ENCODE peak calls at places on chromosomes 11 and 22, in nine cellular contexts. One of them, this sample, is unnamed.

GRCh38 chr22:22327723-22328122 is 83.1 kb downstream of the VPREB1 start:
- DNase-seq in upper lobe of right lung: no peak
- DNase-seq in thyroid gland: no peak
- DNase-seq in fibroblast of lung: no peak
- DNase-seq in Panc1: no peak
- DNase-seq in neural progenitor cell: no peak
- DNase-seq in mucosa of descending colon: no peak
- DNase-seq in body of pancreas: no peak
- DNase-seq in AG09309: no peak
- DNase-seq in this sample: no peak

GRCh38 chr22:48580481-48580970 is 1247.1 kb downstream of the BRD1 start:
- DNase-seq in body of pancreas: no peak
- DNase-seq in AG09309: no peak
- DNase-seq in upper lobe of right lung: no peak
- DNase-seq in Panc1: no peak
- DNase-seq in fibroblast of lung: no peak
- DNase-seq in thyroid gland: no peak
- DNase-seq in mucosa of descending colon: peak; percentile 19
- DNase-seq in neural progenitor cell: no peak
- DNase-seq in this sample: no peak

GRCh38 chr22:37501610-37502341 is 15.6 kb upstream of the MFNG start:
- DNase-seq in Panc1: no peak
- DNase-seq in fibroblast of lung: peak; percentile 90
- DNase-seq in upper lobe of right lung: peak; percentile 82
- DNase-seq in mucosa of descending colon: peak; percentile 89
- DNase-seq in neural progenitor cell: no peak
- DNase-seq in AG09309: peak; percentile 51
- DNase-seq in thyroid gland: no peak
- DNase-seq in body of pancreas: peak; percentile 97
- DNase-seq in this sample: peak; percentile 94

GRCh38 chr11:117584056-117584830 is 212.8 kb downstream of the DSCAML1 start:
- DNase-seq in fibroblast of lung: peak; percentile 21
- DNase-seq in upper lobe of right lung: no peak
- DNase-seq in mucosa of descending colon: no peak
- DNase-seq in AG09309: no peak
- DNase-seq in body of pancreas: no peak
- DNase-seq in neural progenitor cell: no peak
- DNase-seq in thyroid gland: peak; percentile 90
- DNase-seq in Panc1: no peak
- DNase-seq in this sample: no peak

GRCh38 chr11:45076761-45077160 is 69.7 kb upstream of the PRDM11 start:
- DNase-seq in mucosa of descending colon: no peak
- DNase-seq in AG09309: no peak
- DNase-seq in neural progenitor cell: no peak
- DNase-seq in body of pancreas: no peak
- DNase-seq in Panc1: no peak
- DNase-seq in thyroid gland: no peak
- DNase-seq in upper lobe of right lung: no peak
- DNase-seq in fibroblast of lung: no peak
- DNase-seq in this sample: no peak

GRCh38 chr11:60786811-60787567 is 1.9 kb downstream of the MS4A10 start:
- DNase-seq in fibroblast of lung: peak; percentile 65
- DNase-seq in thyroid gland: peak; percentile 48
- DNase-seq in mucosa of descending colon: peak; percentile 56
- DNase-seq in Panc1: no peak
- DNase-seq in neural progenitor cell: no peak
- DNase-seq in body of pancreas: peak; percentile 60
- DNase-seq in AG09309: no peak
- DNase-seq in upper lobe of right lung: no peak
- DNase-seq in this sample: peak; percentile 70

GRCh38 chr11:102664001-102664752 is 39.0 kb upstream of the MMP20 start:
- DNase-seq in thyroid gland: no peak
- DNase-seq in Panc1: no peak
- DNase-seq in fibroblast of lung: no peak
- DNase-seq in neural progenitor cell: peak; percentile 20
- DNase-seq in AG09309: no peak
- DNase-seq in body of pancreas: no peak
- DNase-seq in upper lobe of right lung: no peak
- DNase-seq in mucosa of descending colon: no peak
- DNase-seq in this sample: no peak

GRCh38 chr11:78961938-78962701 is 387.5 kb upstream of the NARS2 start:
- DNase-seq in Panc1: no peak
- DNase-seq in fibroblast of lung: peak; percentile 68
- DNase-seq in body of pancreas: peak; percentile 54
- DNase-seq in neural progenitor cell: peak; percentile 97
- DNase-seq in mucosa of descending colon: no peak
- DNase-seq in AG09309: no peak
- DNase-seq in thyroid gland: peak; percentile 77
- DNase-seq in upper lobe of right lung: no peak
- DNase-seq in this sample: no peak

GRCh38 chr11:15918674-15919073 is 437.7 kb downstream of the SOX6 start:
- DNase-seq in fibroblast of lung: no peak
- DNase-seq in body of pancreas: no peak
- DNase-seq in Panc1: no peak
- DNase-seq in mucosa of descending colon: no peak
- DNase-seq in upper lobe of right lung: peak; percentile 7
- DNase-seq in AG09309: no peak
- DNase-seq in thyroid gland: no peak
- DNase-seq in neural progenitor cell: no peak
- DNase-seq in this sample: no peak

GRCh38 chr11:86174101-86175046 is 70.2 kb upstream of the EED start:
- DNase-seq in AG09309: peak; percentile 98
- DNase-seq in fibroblast of lung: peak; percentile 100
- DNase-seq in Panc1: no peak
- DNase-seq in upper lobe of right lung: no peak
- DNase-seq in mucosa of descending colon: no peak
- DNase-seq in neural progenitor cell: no peak
- DNase-seq in body of pancreas: peak; percentile 68
- DNase-seq in thyroid gland: peak; percentile 28
- DNase-seq in this sample: peak; percentile 90

GRCh38 chr11:101870510-101870909 is 44.3 kb upstream of the CEP126 start:
- DNase-seq in thyroid gland: no peak
- DNase-seq in fibroblast of lung: peak; percentile 80
- DNase-seq in Panc1: no peak
- DNase-seq in body of pancreas: no peak
- DNase-seq in upper lobe of right lung: no peak
- DNase-seq in mucosa of descending colon: no peak
- DNase-seq in AG09309: no peak
- DNase-seq in neural progenitor cell: no peak
- DNase-seq in this sample: peak; percentile 63

GRCh38 chr11:113505046-113505445 is 29.8 kb upstream of the DRD2 start:
- DNase-seq in Panc1: no peak
- DNase-seq in body of pancreas: no peak
- DNase-seq in AG09309: no peak
- DNase-seq in upper lobe of right lung: no peak
- DNase-seq in neural progenitor cell: no peak
- DNase-seq in mucosa of descending colon: no peak
- DNase-seq in thyroid gland: no peak
- DNase-seq in fibroblast of lung: peak; percentile 7
- DNase-seq in this sample: no peak

GRCh38 chr11:107505667-107506066 is 48.0 kb upstream of the CWF19L2 start:
- DNase-seq in mucosa of descending colon: no peak
- DNase-seq in thyroid gland: no peak
- DNase-seq in neural progenitor cell: no peak
- DNase-seq in Panc1: no peak
- DNase-seq in fibroblast of lung: no peak
- DNase-seq in AG09309: no peak
- DNase-seq in body of pancreas: no peak
- DNase-seq in upper lobe of right lung: no peak
- DNase-seq in this sample: no peak

GRCh38 chr11:107508201-107508857 is 50.7 kb upstream of the CWF19L2 start:
- DNase-seq in AG09309: no peak
- DNase-seq in fibroblast of lung: no peak
- DNase-seq in mucosa of descending colon: no peak
- DNase-seq in upper lobe of right lung: no peak
- DNase-seq in Panc1: no peak
- DNase-seq in neural progenitor cell: no peak
- DNase-seq in body of pancreas: no peak
- DNase-seq in thyroid gland: no peak
- DNase-seq in this sample: no peak

GRCh38 chr11:107508858-107509244 is 51.2 kb upstream of the CWF19L2 start:
- DNase-seq in thyroid gland: no peak
- DNase-seq in mucosa of descending colon: no peak
- DNase-seq in AG09309: no peak
- DNase-seq in Panc1: no peak
- DNase-seq in upper lobe of right lung: no peak
- DNase-seq in fibroblast of lung: no peak
- DNase-seq in body of pancreas: no peak
- DNase-seq in neural progenitor cell: no peak
- DNase-seq in this sample: no peak
- H3K4me3 ChIP-seq in thyroid gland: no peak overlapping the region
- H3K4me3 ChIP-seq in mucosa of descending colon: no peak overlapping the region
- H3K4me3 ChIP-seq in AG09309: no peak overlapping the region
- H3K4me3 ChIP-seq in Panc1: no peak overlapping the region
- H3K4me3 ChIP-seq in upper lobe of right lung: no peak overlapping the region
- H3K4me3 ChIP-seq in fibroblast of lung: no peak overlapping the region
- H3K4me3 ChIP-seq in body of pancreas: no peak overlapping the region
- H3K4me3 ChIP-seq in neural progenitor cell: no peak overlapping the region
- H3K4me3 ChIP-seq in this sample: no peak overlapping the region

DNA sequence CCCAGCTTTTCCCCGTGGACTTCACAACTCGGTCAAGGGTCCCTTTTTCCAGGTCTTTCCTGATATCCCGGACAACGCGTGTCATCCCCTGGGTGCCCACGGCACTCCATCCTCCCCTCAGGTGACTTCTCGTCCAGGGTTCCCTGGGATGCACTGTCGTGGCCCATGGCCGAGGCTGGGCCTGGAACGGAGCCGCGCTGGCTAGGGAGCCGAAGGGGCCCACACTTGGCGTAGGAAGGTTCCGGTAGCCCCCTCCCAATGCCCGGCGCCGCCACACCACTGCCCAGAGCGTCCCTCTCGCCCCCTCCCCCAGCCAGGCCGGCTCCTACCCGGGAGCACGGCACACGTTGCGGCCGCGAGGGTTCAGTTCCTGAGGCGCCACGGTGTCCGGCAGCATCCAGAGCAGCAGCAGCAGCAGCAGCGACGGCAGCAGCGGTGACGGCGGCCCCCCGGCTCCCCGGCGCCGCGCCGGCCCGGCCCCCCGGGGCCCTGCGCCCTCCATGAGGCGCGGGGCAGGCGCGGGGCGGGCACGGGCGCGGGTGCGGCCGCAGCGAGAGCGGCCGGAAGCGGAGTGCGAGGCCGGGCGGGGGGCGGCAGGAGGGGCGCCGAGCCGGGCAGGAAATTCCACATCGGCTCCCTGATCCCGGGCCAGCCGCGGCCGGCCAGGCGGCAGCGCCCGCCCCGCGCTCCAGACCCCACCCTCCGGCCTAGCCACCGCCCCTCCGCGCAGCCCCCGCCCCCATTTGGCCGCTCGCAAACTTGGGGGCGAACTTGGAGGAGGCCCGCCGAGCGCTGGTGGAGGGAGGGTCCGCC is at the start of gene SCARF2:
- DNase-seq in thyroid gland: peak; percentile 51
- DNase-seq in AG09309: no peak
- DNase-seq in fibroblast of lung: peak; percentile 73
- DNase-seq in Panc1: no peak
- DNase-seq in neural progenitor cell: peak; percentile 81
- DNase-seq in body of pancreas: no peak
- DNase-seq in upper lobe of right lung: peak; percentile 74
- DNase-seq in mucosa of descending colon: peak; percentile 49
- DNase-seq in this sample: peak; percentile 67
- H3K4me3 ChIP-seq in thyroid gland: peak within 1 kb of the TSS; percentile 52
- H3K4me3 ChIP-seq in AG09309: peak within 1 kb of the TSS; percentile 91
- H3K4me3 ChIP-seq in fibroblast of lung: peak within 1 kb of the TSS; percentile 91
- H3K4me3 ChIP-seq in Panc1: peak within 1 kb of the TSS; percentile 50
- H3K4me3 ChIP-seq in neural progenitor cell: peak within 1 kb of the TSS; percentile 54
- H3K4me3 ChIP-seq in body of pancreas: no peak within 1 kb of the TSS
- H3K4me3 ChIP-seq in upper lobe of right lung: peak within 1 kb of the TSS; percentile 71
- H3K4me3 ChIP-seq in mucosa of descending colon: peak within 1 kb of the TSS; percentile 6
- H3K4me3 ChIP-seq in this sample: peak within 1 kb of the TSS; percentile 86

GRCh38 chr11:72824811-72825505 is 10.7 kb downstream of the ATG16L2 start:
- DNase-seq in Panc1: no peak
- DNase-seq in fibroblast of lung: no peak
- DNase-seq in body of pancreas: no peak
- DNase-seq in upper lobe of right lung: no peak
- DNase-seq in thyroid gland: no peak
- DNase-seq in neural progenitor cell: no peak
- DNase-seq in mucosa of descending colon: no peak
- DNase-seq in AG09309: no peak
- DNase-seq in this sample: no peak

GRCh38 chr11:72821920-72822799 is 7.9 kb downstream of the ATG16L2 start:
- DNase-seq in Panc1: peak; percentile 28
- DNase-seq in mucosa of descending colon: peak; percentile 93
- DNase-seq in neural progenitor cell: peak; percentile 98
- DNase-seq in body of pancreas: peak; percentile 92
- DNase-seq in thyroid gland: peak; percentile 89
- DNase-seq in upper lobe of right lung: peak; percentile 93
- DNase-seq in AG09309: no peak
- DNase-seq in fibroblast of lung: peak; percentile 85
- DNase-seq in this sample: peak; percentile 87

GRCh38 chr11:72821221-72821919 is 7.2 kb downstream of the ATG16L2 start:
- DNase-seq in mucosa of descending colon: peak; percentile 72
- DNase-seq in AG09309: no peak
- DNase-seq in thyroid gland: peak; percentile 35
- DNase-seq in Panc1: no peak
- DNase-seq in neural progenitor cell: no peak
- DNase-seq in body of pancreas: no peak
- DNase-seq in upper lobe of right lung: peak; percentile 72
- DNase-seq in fibroblast of lung: no peak
- DNase-seq in this sample: no peak

GRCh38 chr11:72824020-72824419 is 9.8 kb downstream of the ATG16L2 start:
- DNase-seq in body of pancreas: no peak
- DNase-seq in fibroblast of lung: no peak
- DNase-seq in thyroid gland: no peak
- DNase-seq in upper lobe of right lung: peak; percentile 61
- DNase-seq in neural progenitor cell: no peak
- DNase-seq in mucosa of descending colon: no peak
- DNase-seq in AG09309: no peak
- DNase-seq in Panc1: no peak
- DNase-seq in this sample: no peak

GRCh38 chr11:72823105-72823804 is 9.0 kb downstream of the ATG16L2 start:
- DNase-seq in mucosa of descending colon: no peak
- DNase-seq in AG09309: no peak
- DNase-seq in fibroblast of lung: no peak
- DNase-seq in upper lobe of right lung: peak; percentile 63
- DNase-seq in neural progenitor cell: no peak
- DNase-seq in thyroid gland: no peak
- DNase-seq in body of pancreas: no peak
- DNase-seq in Panc1: no peak
- DNase-seq in this sample: no peak
- H3K4me3 ChIP-seq in mucosa of descending colon: no peak overlapping the region
- H3K4me3 ChIP-seq in AG09309: no peak overlapping the region
- H3K4me3 ChIP-seq in fibroblast of lung: no peak overlapping the region
- H3K4me3 ChIP-seq in upper lobe of right lung: no peak overlapping the region
- H3K4me3 ChIP-seq in neural progenitor cell: no peak overlapping the region
- H3K4me3 ChIP-seq in thyroid gland: no peak overlapping the region
- H3K4me3 ChIP-seq in body of pancreas: no peak overlapping the region
- H3K4me3 ChIP-seq in Panc1: no peak overlapping the region
- H3K4me3 ChIP-seq in this sample: no peak overlapping the region

DNA sequence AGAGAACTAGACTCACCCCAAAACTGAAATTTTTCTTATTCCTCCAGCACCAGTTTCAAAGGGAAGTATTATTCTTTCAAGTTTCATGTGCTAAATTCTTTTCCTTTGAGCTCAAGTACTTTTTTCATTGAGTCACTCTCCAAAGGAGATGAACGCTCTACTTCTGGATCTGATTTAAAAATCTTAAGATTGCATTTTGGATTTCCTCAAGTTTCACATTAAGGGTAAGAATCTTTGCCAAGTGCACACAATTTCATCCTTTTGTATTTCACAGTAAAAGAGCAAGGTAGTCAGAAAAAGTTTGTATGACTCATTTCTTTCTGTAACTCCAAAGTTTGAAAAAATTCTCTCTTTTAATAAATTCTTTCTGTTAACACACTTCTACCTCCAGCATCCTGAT is 435.5 kb downstream of the RAB38 start:
- DNase-seq in upper lobe of right lung: no peak
- DNase-seq in AG09309: no peak
- DNase-seq in mucosa of descending colon: no peak
- DNase-seq in Panc1: no peak
- DNase-seq in body of pancreas: no peak
- DNase-seq in fibroblast of lung: peak; percentile 63
- DNase-seq in neural progenitor cell: no peak
- DNase-seq in thyroid gland: no peak
- DNase-seq in this sample: no peak
- H3K4me3 ChIP-seq in upper lobe of right lung: no peak overlapping the region
- H3K4me3 ChIP-seq in AG09309: no peak overlapping the region
- H3K4me3 ChIP-seq in mucosa of descending colon: no peak overlapping the region
- H3K4me3 ChIP-seq in Panc1: no peak overlapping the region
- H3K4me3 ChIP-seq in body of pancreas: no peak overlapping the region
- H3K4me3 ChIP-seq in fibroblast of lung: no peak overlapping the region
- H3K4me3 ChIP-seq in neural progenitor cell: no peak overlapping the region
- H3K4me3 ChIP-seq in thyroid gland: no peak overlapping the region
- H3K4me3 ChIP-seq in this sample: no peak overlapping the region